ENCODE peak calls at places on chromosomes 3 and 15, in six cellular contexts. One of them, this sample, is unnamed.

GRCh38 chr3:128902426-128902825 is 23.0 kb downstream of the ACAD9 start:
- DNase-seq in uterus: no peak
- DNase-seq in HT1080: no peak
- DNase-seq in endodermal cell: no peak
- DNase-seq in hepatic stellate cell: no peak
- DNase-seq in caudate nucleus: no peak
- DNase-seq in this sample: no peak

GRCh38 chr3:132231633-132232032 is 85.6 kb upstream of the ACP3 start:
- DNase-seq in hepatic stellate cell: peak
- DNase-seq in endodermal cell: peak
- DNase-seq in HT1080: peak
- DNase-seq in uterus: no peak
- DNase-seq in caudate nucleus: no peak
- DNase-seq in this sample: no peak

GRCh38 chr3:38722760-38723568 is 73.5 kb upstream of the SCN5A start:
- DNase-seq in hepatic stellate cell: peak
- DNase-seq in uterus: no peak
- DNase-seq in caudate nucleus: no peak
- DNase-seq in HT1080: no peak
- DNase-seq in endodermal cell: no peak
- DNase-seq in this sample: no peak

GRCh38 chr15:82850731-82851130 is 41.3 kb downstream of the WHAMM start:
- DNase-seq in endodermal cell: no peak
- DNase-seq in uterus: no peak
- DNase-seq in hepatic stellate cell: no peak
- DNase-seq in HT1080: no peak
- DNase-seq in caudate nucleus: no peak
- DNase-seq in this sample: no peak

GRCh38 chr15:44485880-44486279 is 51.1 kb upstream of the EIF3J start:
- DNase-seq in endodermal cell: no peak
- DNase-seq in HT1080: no peak
- DNase-seq in caudate nucleus: no peak
- DNase-seq in hepatic stellate cell: no peak
- DNase-seq in uterus: no peak
- DNase-seq in this sample: no peak

GRCh38 chr3:120793601-120794000 is 51.1 kb downstream of the GTF2E1 start:
- DNase-seq in caudate nucleus: no peak
- DNase-seq in uterus: no peak
- DNase-seq in HT1080: peak
- DNase-seq in endodermal cell: no peak
- DNase-seq in hepatic stellate cell: no peak
- DNase-seq in this sample: no peak

GRCh38 chr3:113712129-113712528 is 15.7 kb upstream of the USF3 start:
- DNase-seq in endodermal cell: no peak
- DNase-seq in hepatic stellate cell: no peak
- DNase-seq in HT1080: peak
- DNase-seq in uterus: no peak
- DNase-seq in caudate nucleus: no peak
- DNase-seq in this sample: no peak

GRCh38 chr3:32313723-32314473 is 75.4 kb downstream of the CMTM8 start:
- DNase-seq in HT1080: peak
- DNase-seq in uterus: no peak
- DNase-seq in caudate nucleus: no peak
- DNase-seq in hepatic stellate cell: no peak
- DNase-seq in endodermal cell: no peak
- DNase-seq in this sample: no peak

GRCh38 chr3:47804571-47804970 is 1.6 kb downstream of the DHX30 start:
- DNase-seq in HT1080: no peak
- DNase-seq in uterus: no peak
- DNase-seq in endodermal cell: no peak
- DNase-seq in caudate nucleus: no peak
- DNase-seq in hepatic stellate cell: no peak
- DNase-seq in this sample: no peak

GRCh38 chr15:85726446-85726845 is 68.3 kb downstream of the KLHL25 start:
- DNase-seq in caudate nucleus: no peak
- DNase-seq in uterus: no peak
- DNase-seq in hepatic stellate cell: no peak
- DNase-seq in HT1080: no peak
- DNase-seq in endodermal cell: no peak
- DNase-seq in this sample: no peak

GRCh38 chr3:23696842-23697241 is 108.9 kb upstream of the UBE2E1 start:
- DNase-seq in caudate nucleus: no peak
- DNase-seq in uterus: no peak
- DNase-seq in endodermal cell: no peak
- DNase-seq in hepatic stellate cell: no peak
- DNase-seq in HT1080: no peak
- DNase-seq in this sample: no peak

GRCh38 chr15:98683821-98684220 is 35.5 kb downstream of the IGF1R start:
- DNase-seq in uterus: no peak
- DNase-seq in HT1080: no peak
- DNase-seq in endodermal cell: no peak
- DNase-seq in caudate nucleus: no peak
- DNase-seq in hepatic stellate cell: no peak
- DNase-seq in this sample: no peak

GRCh38 chr3:156388469-156389150 is 166.3 kb downstream of the SSR3 start:
- DNase-seq in HT1080: peak
- DNase-seq in endodermal cell: no peak
- DNase-seq in caudate nucleus: no peak
- DNase-seq in hepatic stellate cell: peak
- DNase-seq in uterus: no peak
- DNase-seq in this sample: no peak